ENCODE peak calls at places on chromosome 5, in ten cellular contexts. S is GM23338; Y is NAMALWA; G is naive thymus-derived CD4-positive, alpha-beta T cell; X is OCI-LY7; P is GM13977; T is endothelial cell; L is stimulated activated naive CD4-positive, alpha-beta T cell; Q is coronary artery; B is T-helper 1 cell. O is an unnamed sample.

GRCh38 chr5:100270323-100270771 is 264.8 kb upstream of the FAM174A start:
- DNase-seq in B (no peak), S (no peak), X (no peak), G (no peak), Y (no peak), P (no peak), Q (no peak), L (no peak), T (no peak), O (no peak)

GRCh38 chr5:154390096-154390495 is 55.7 kb upstream of the SAP30L start:
- DNase-seq in Y (no peak), X (no peak), B (no peak), P (no peak), L (no peak), S (no peak), T (no peak), Q (no peak), G (no peak), O (no peak)

GRCh38 chr5:157241483-157241882 is 24.4 kb upstream of the CYFIP2 start:
- DNase-seq in L (no peak), Y (no peak), T (no peak), P (no peak), X (no peak), G (no peak), S (no peak), Q (no peak), B (no peak), O (no peak)

GRCh38 chr5:174571662-174572397 is 152.6 kb upstream of the MSX2 start:
- DNase-seq in Q (peak; percentile 78), Y (no peak), X (no peak), P (no peak), L (no peak), S (peak; percentile 52), B (no peak), T (no peak), G (no peak), O (no peak)

GRCh38 chr5:79513519-79514390 is at the start of gene HOMER1:
- DNase-seq in G (peak; percentile 80), T (peak; percentile 86), Y (peak; percentile 69), P (peak; percentile 89), Q (peak; percentile 88), X (peak; percentile 83), S (peak; percentile 77), L (peak; percentile 67), B (peak; percentile 53), O (peak; percentile 67)

GRCh38 chr5:108720416-108720815 is 27.3 kb upstream of the FER start:
- DNase-seq in X (no peak), L (no peak), G (no peak), Q (no peak), B (no peak), Y (no peak), S (no peak), P (peak; percentile 36), T (no peak), O (no peak)

GRCh38 chr5:1521054-1521453 is 2.7 kb downstream of the LPCAT1 start:
- DNase-seq in P (no peak), L (no peak), X (no peak), B (no peak), T (no peak), G (no peak), Y (no peak), Q (no peak), S (no peak), O (no peak)

GRCh38 chr5:141825836-141826560 is 52.2 kb downstream of the PCDH1 start:
- DNase-seq in L (no peak), Q (no peak), G (no peak), T (no peak), B (no peak), S (peak; percentile 82), X (no peak), P (peak; percentile 56), Y (peak; percentile 29), O (no peak)

GRCh38 chr5:181200816-181201215 is 4.2 kb downstream of the TRIM7 start:
- DNase-seq in S (peak; percentile 57), T (no peak), P (no peak), Y (no peak), Q (no peak), X (peak; percentile 53), L (no peak), G (no peak), B (no peak), O (no peak)

O was measured in naive B cell.